ENCODE peak calls at places on chromosome 1, in nine cellular contexts. I is NCI-H187 treated with DMSO at 0.1 percent for 48 hours; K is lung; J is EL; E is stimulated activated naive CD4-positive, alpha-beta T cell; Z is mesendoderm; Y is substantia nigra; G is transverse colon; C is germinal center. W is an unnamed sample.
A peak's percentile ranks its signal among the peaks of the same experiment; 100 is the strongest.

GRCh38 chr1:64891440-64891815 is 74.9 kb downstream of the JAK1 start:
- DNase-seq in C (no peak), J (peak; percentile 30), G (no peak), K (no peak), Z (no peak), Y (no peak), E (no peak), I (no peak), W (no peak)

GRCh38 chr1:74485622-74486021 is 26.8 kb downstream of the LRRC53 start:
- DNase-seq in Z (no peak), Y (no peak), K (no peak), C (no peak), J (no peak), I (no peak), G (no peak), E (no peak), W (no peak)

GRCh38 chr1:147171399-147172167 is 687 bp downstream of the PRKAB2 start:
- DNase-seq in I (no peak), E (no peak), Z (no peak), J (peak; percentile 28), G (peak; percentile 13), K (no peak), Y (no peak), C (peak; percentile 10), W (peak; percentile 23)

GRCh38 chr1:38584408-38585037 is 275.0 kb downstream of the RRAGC start:
- DNase-seq in Y (no peak), E (no peak), Z (peak; percentile 23), G (no peak), I (no peak), K (no peak), J (no peak), C (no peak), W (no peak)

GRCh38 chr1:89822109-89822962 is 1.5 kb downstream of the LRRC8D start:
- DNase-seq in I (no peak), C (no peak), K (no peak), J (no peak), Z (no peak), Y (no peak), E (no peak), G (peak; percentile 21), W (no peak)

GRCh38 chr1:35062518-35063196 is 16.5 kb upstream of the ZMYM1 start:
- DNase-seq in I (no peak), J (peak; percentile 62), G (no peak), K (no peak), Z (no peak), E (no peak), Y (no peak), C (no peak), W (peak; percentile 80)

GRCh38 chr1:183635112-183635605 is 424 bp downstream of the ARPC5 start:
- DNase-seq in C (peak; percentile 28), Z (no peak), G (peak; percentile 51), E (no peak), K (peak; percentile 61), I (no peak), J (peak; percentile 34), Y (no peak), W (peak; percentile 26)

GRCh38 chr1:227803933-227804332 is 11.5 kb upstream of the PRSS38 start:
- DNase-seq in K (no peak), J (no peak), I (no peak), Y (no peak), G (no peak), E (no peak), C (no peak), Z (no peak), W (no peak)

GRCh38 chr1:226882631-226883409 is 12.4 kb downstream of the PSEN2 start:
- DNase-seq in Z (no peak), I (no peak), G (peak; percentile 33), Y (no peak), K (no peak), C (peak; percentile 70), E (peak; percentile 54), J (peak; percentile 79), W (peak; percentile 70)

GRCh38 chr1:208268541-208269337 is 24.6 kb upstream of the PLXNA2 start:
- DNase-seq in C (no peak), E (no peak), I (no peak), Y (no peak), G (no peak), Z (no peak), J (no peak), K (no peak), W (no peak)

GRCh38 chr1:151839457-151840409 is at the start of gene C2CD4D:
- DNase-seq in E (peak; percentile 59), G (peak; percentile 87), I (peak; percentile 47), Z (peak; percentile 91), C (peak; percentile 55), Y (peak; percentile 61), J (no peak), K (peak; percentile 40), W (no peak)

GRCh38 chr1:47924649-47925048 is 72.5 kb downstream of the TRABD2B start:
- DNase-seq in G (no peak), Z (peak; percentile 14), Y (no peak), K (no peak), I (no peak), E (no peak), C (no peak), J (no peak), W (no peak)

GRCh38 chr1:21254335-21254951 is 35.8 kb downstream of the ECE1 start:
- DNase-seq in E (no peak), Z (no peak), Y (no peak), C (no peak), G (peak; percentile 20), J (no peak), I (no peak), K (no peak), W (no peak)

GRCh38 chr1:212514056-212514614 is 81.4 kb downstream of the NENF start:
- DNase-seq in E (no peak), Z (peak; percentile 84), J (peak; percentile 76), K (peak; percentile 71), G (peak; percentile 59), C (no peak), I (no peak), Y (no peak), W (no peak)

GRCh38 chr1:34763142-34763781 is 3.7 kb downstream of the GJB4 start:
- DNase-seq in G (no peak), I (no peak), Y (no peak), K (no peak), C (no peak), E (no peak), Z (peak; percentile 90), J (peak; percentile 63), W (peak; percentile 29)

GRCh38 chr1:209937996-209938959 is at the start of gene SYT14:
- DNase-seq in K (no peak), Y (no peak), I (no peak), Z (peak; percentile 86), J (peak; percentile 73), E (no peak), G (no peak), C (peak; percentile 18), W (no peak)

GRCh38 chr1:28594661-28595411 is 2.8 kb downstream of the RAB42 start:
- DNase-seq in G (no peak), Y (no peak), J (peak; percentile 62), K (no peak), I (no peak), C (no peak), E (no peak), Z (peak; percentile 54), W (no peak)

GRCh38 chr1:230749150-230749549 is 2.0 kb downstream of the CAPN9 start:
- DNase-seq in J (no peak), E (no peak), Y (no peak), C (peak; percentile 7), G (no peak), K (no peak), Z (no peak), I (no peak), W (no peak)

GRCh38 chr1:169118227-169118626 is 11.7 kb downstream of the ATP1B1 start:
- DNase-seq in Y (no peak), G (no peak), C (no peak), Z (no peak), K (no peak), E (no peak), J (no peak), I (no peak), W (no peak)

GRCh38 chr1:65512383-65512782 is 91.9 kb downstream of the LEPR start:
- DNase-seq in Z (no peak), Y (no peak), G (no peak), K (no peak), C (no peak), I (no peak), J (no peak), E (no peak), W (no peak)

GRCh38 chr1:23122023-23122738 is 46.5 kb downstream of the LUZP1 start:
- DNase-seq in J (peak; percentile 43), I (no peak), G (peak; percentile 68), C (no peak), Z (peak; percentile 44), K (no peak), E (no peak), Y (no peak), W (peak; percentile 17)

GRCh38 chr1:30966690-30967369 is 58.3 kb upstream of the SDC3 start:
- DNase-seq in Z (no peak), I (no peak), G (no peak), C (no peak), E (no peak), Y (no peak), K (no peak), J (peak; percentile 80), W (peak; percentile 55)

GRCh38 chr1:45752014-45752413 is 1.6 kb upstream of the IPP start:
- DNase-seq in C (no peak), G (no peak), K (no peak), J (no peak), E (no peak), Y (no peak), I (no peak), Z (no peak), W (no peak)

GRCh38 chr1:119713039-119713537 is 1.4 kb downstream of the PHGDH start:
- DNase-seq in E (no peak), K (no peak), Y (peak; percentile 12), J (no peak), Z (peak; percentile 67), C (no peak), G (no peak), I (no peak), W (no peak)

GRCh38 chr1:199272690-199273089 is 633.9 kb downstream of the PTPRC start:
- DNase-seq in G (no peak), C (no peak), Y (no peak), K (peak; percentile 72), Z (peak; percentile 89), I (no peak), J (peak; percentile 97), E (no peak), W (peak; percentile 94)

GRCh38 chr1:55418208-55418607 is 203.0 kb upstream of the USP24 start:
- DNase-seq in G (no peak), Z (no peak), I (no peak), C (no peak), E (no peak), Y (no peak), K (no peak), J (no peak), W (no peak)

GRCh38 chr1:907611-908451 is 15.9 kb upstream of the SAMD11 start:
- DNase-seq in G (peak; percentile 4), E (no peak), C (no peak), K (no peak), Y (no peak), J (no peak), I (no peak), Z (no peak), W (no peak)

GRCh38 chr1:169483500-169483966 is 2.2 kb downstream of the SLC19A2 start:
- DNase-seq in E (no peak), J (no peak), Z (no peak), Y (no peak), C (no peak), I (peak; percentile 62), K (no peak), G (no peak), W (peak; percentile 72)

GRCh38 chr1:234208791-234209190 is 164.5 kb upstream of the COA6 start:
- DNase-seq in Z (no peak), J (peak; percentile 74), I (no peak), Y (no peak), C (no peak), K (no peak), G (no peak), E (no peak), W (no peak)